ENCODE peak calls at places on chromosomes 7 and 10, in six cellular contexts. One of them, this sample, is unnamed.

GRCh38 chr10:4240641-4241197 is 455.7 kb upstream of the KLF6 start:
- DNase-seq in activated effector memory CD4-positive, alpha-beta T cell treated with Interleukin-2 at 50 U/mL for 16 hours: no peak
- DNase-seq in stimulated activated CD4-positive, alpha-beta T cell treated with anti-CD3 and anti-CD28 coated beads, Interleukin-4, amount 100 ng/mL, for 1 hour: no peak
- DNase-seq in A549: no peak
- DNase-seq in epithelial cell of esophagus: peak
- DNase-seq in transverse colon: no peak
- DNase-seq in this sample: no peak

GRCh38 chr10:75020168-75020567 is 91.3 kb upstream of the SAMD8 start:
- DNase-seq in A549: no peak
- DNase-seq in epithelial cell of esophagus: no peak
- DNase-seq in stimulated activated CD4-positive, alpha-beta T cell treated with anti-CD3 and anti-CD28 coated beads, Interleukin-4, amount 100 ng/mL, for 1 hour: no peak
- DNase-seq in activated effector memory CD4-positive, alpha-beta T cell treated with Interleukin-2 at 50 U/mL for 16 hours: no peak
- DNase-seq in transverse colon: no peak
- DNase-seq in this sample: no peak

GRCh38 chr7:21526007-21526406 is 16.8 kb upstream of the DNAH11 start:
- DNase-seq in transverse colon: no peak
- DNase-seq in activated effector memory CD4-positive, alpha-beta T cell treated with Interleukin-2 at 50 U/mL for 16 hours: no peak
- DNase-seq in A549: no peak
- DNase-seq in epithelial cell of esophagus: peak
- DNase-seq in stimulated activated CD4-positive, alpha-beta T cell treated with anti-CD3 and anti-CD28 coated beads, Interleukin-4, amount 100 ng/mL, for 1 hour: no peak
- DNase-seq in this sample: no peak

GRCh38 chr7:112103246-112103645 is 103.0 kb downstream of the DOCK4 start:
- DNase-seq in A549: no peak
- DNase-seq in transverse colon: peak
- DNase-seq in stimulated activated CD4-positive, alpha-beta T cell treated with anti-CD3 and anti-CD28 coated beads, Interleukin-4, amount 100 ng/mL, for 1 hour: no peak
- DNase-seq in epithelial cell of esophagus: peak
- DNase-seq in activated effector memory CD4-positive, alpha-beta T cell treated with Interleukin-2 at 50 U/mL for 16 hours: no peak
- DNase-seq in this sample: no peak

GRCh38 chr10:126549326-126549725 is 121.2 kb downstream of the C10orf90 start:
- DNase-seq in activated effector memory CD4-positive, alpha-beta T cell treated with Interleukin-2 at 50 U/mL for 16 hours: no peak
- DNase-seq in epithelial cell of esophagus: no peak
- DNase-seq in stimulated activated CD4-positive, alpha-beta T cell treated with anti-CD3 and anti-CD28 coated beads, Interleukin-4, amount 100 ng/mL, for 1 hour: no peak
- DNase-seq in transverse colon: no peak
- DNase-seq in A549: no peak
- DNase-seq in this sample: no peak

GRCh38 chr7:22154130-22154529 is 202.8 kb downstream of the RAPGEF5 start:
- DNase-seq in A549: no peak
- DNase-seq in stimulated activated CD4-positive, alpha-beta T cell treated with anti-CD3 and anti-CD28 coated beads, Interleukin-4, amount 100 ng/mL, for 1 hour: no peak
- DNase-seq in activated effector memory CD4-positive, alpha-beta T cell treated with Interleukin-2 at 50 U/mL for 16 hours: no peak
- DNase-seq in epithelial cell of esophagus: no peak
- DNase-seq in transverse colon: no peak
- DNase-seq in this sample: no peak

GRCh38 chr7:55775051-55775420 is 87.5 kb downstream of the SEPTIN14 start:
- DNase-seq in epithelial cell of esophagus: no peak
- DNase-seq in transverse colon: no peak
- DNase-seq in A549: no peak
- DNase-seq in activated effector memory CD4-positive, alpha-beta T cell treated with Interleukin-2 at 50 U/mL for 16 hours: no peak
- DNase-seq in stimulated activated CD4-positive, alpha-beta T cell treated with anti-CD3 and anti-CD28 coated beads, Interleukin-4, amount 100 ng/mL, for 1 hour: no peak
- DNase-seq in this sample: no peak

GRCh38 chr10:123848564-123849457 is 42.8 kb downstream of the CPXM2 start:
- DNase-seq in transverse colon: no peak
- DNase-seq in stimulated activated CD4-positive, alpha-beta T cell treated with anti-CD3 and anti-CD28 coated beads, Interleukin-4, amount 100 ng/mL, for 1 hour: no peak
- DNase-seq in epithelial cell of esophagus: no peak
- DNase-seq in activated effector memory CD4-positive, alpha-beta T cell treated with Interleukin-2 at 50 U/mL for 16 hours: no peak
- DNase-seq in A549: no peak
- DNase-seq in this sample: no peak

GRCh38 chr7:149664666-149665065 is 108.7 kb downstream of the ZNF467 start:
- DNase-seq in stimulated activated CD4-positive, alpha-beta T cell treated with anti-CD3 and anti-CD28 coated beads, Interleukin-4, amount 100 ng/mL, for 1 hour: no peak
- DNase-seq in activated effector memory CD4-positive, alpha-beta T cell treated with Interleukin-2 at 50 U/mL for 16 hours: no peak
- DNase-seq in epithelial cell of esophagus: peak
- DNase-seq in A549: no peak
- DNase-seq in transverse colon: no peak
- DNase-seq in this sample: no peak

GRCh38 chr10:128150045-128150493 is 23.8 kb upstream of the MKI67 start:
- DNase-seq in stimulated activated CD4-positive, alpha-beta T cell treated with anti-CD3 and anti-CD28 coated beads, Interleukin-4, amount 100 ng/mL, for 1 hour: peak
- DNase-seq in epithelial cell of esophagus: peak
- DNase-seq in activated effector memory CD4-positive, alpha-beta T cell treated with Interleukin-2 at 50 U/mL for 16 hours: peak
- DNase-seq in transverse colon: peak
- DNase-seq in A549: peak
- DNase-seq in this sample: peak

GRCh38 chr7:42831953-42832522 is 79.8 kb downstream of the C7orf25 start:
- DNase-seq in stimulated activated CD4-positive, alpha-beta T cell treated with anti-CD3 and anti-CD28 coated beads, Interleukin-4, amount 100 ng/mL, for 1 hour: no peak
- DNase-seq in A549: no peak
- DNase-seq in transverse colon: no peak
- DNase-seq in epithelial cell of esophagus: no peak
- DNase-seq in activated effector memory CD4-positive, alpha-beta T cell treated with Interleukin-2 at 50 U/mL for 16 hours: no peak
- DNase-seq in this sample: no peak

GRCh38 chr7:3482147-3482921 is 181.3 kb downstream of the SDK1 start:
- DNase-seq in transverse colon: peak
- DNase-seq in epithelial cell of esophagus: peak
- DNase-seq in activated effector memory CD4-positive, alpha-beta T cell treated with Interleukin-2 at 50 U/mL for 16 hours: no peak
- DNase-seq in stimulated activated CD4-positive, alpha-beta T cell treated with anti-CD3 and anti-CD28 coated beads, Interleukin-4, amount 100 ng/mL, for 1 hour: no peak
- DNase-seq in A549: peak
- DNase-seq in this sample: no peak

GRCh38 chr10:44422153-44422552 is 37.3 kb upstream of the CXCL12 start:
- DNase-seq in transverse colon: no peak
- DNase-seq in epithelial cell of esophagus: no peak
- DNase-seq in A549: no peak
- DNase-seq in stimulated activated CD4-positive, alpha-beta T cell treated with anti-CD3 and anti-CD28 coated beads, Interleukin-4, amount 100 ng/mL, for 1 hour: no peak
- DNase-seq in activated effector memory CD4-positive, alpha-beta T cell treated with Interleukin-2 at 50 U/mL for 16 hours: no peak
- DNase-seq in this sample: no peak

GRCh38 chr7:151696738-151697514 is 177.2 kb upstream of the RHEB start:
- DNase-seq in transverse colon: peak
- DNase-seq in activated effector memory CD4-positive, alpha-beta T cell treated with Interleukin-2 at 50 U/mL for 16 hours: no peak
- DNase-seq in stimulated activated CD4-positive, alpha-beta T cell treated with anti-CD3 and anti-CD28 coated beads, Interleukin-4, amount 100 ng/mL, for 1 hour: no peak
- DNase-seq in A549: peak
- DNase-seq in epithelial cell of esophagus: peak
- DNase-seq in this sample: peak

GRCh38 chr7:79709574-79710409 is 256.3 kb upstream of the MAGI2 start:
- DNase-seq in activated effector memory CD4-positive, alpha-beta T cell treated with Interleukin-2 at 50 U/mL for 16 hours: no peak
- DNase-seq in epithelial cell of esophagus: peak
- DNase-seq in A549: no peak
- DNase-seq in stimulated activated CD4-positive, alpha-beta T cell treated with anti-CD3 and anti-CD28 coated beads, Interleukin-4, amount 100 ng/mL, for 1 hour: no peak
- DNase-seq in transverse colon: peak
- DNase-seq in this sample: no peak

GRCh38 chr7:137343483-137343841 is at the start of gene PTN:
- DNase-seq in stimulated activated CD4-positive, alpha-beta T cell treated with anti-CD3 and anti-CD28 coated beads, Interleukin-4, amount 100 ng/mL, for 1 hour: no peak
- DNase-seq in activated effector memory CD4-positive, alpha-beta T cell treated with Interleukin-2 at 50 U/mL for 16 hours: no peak
- DNase-seq in A549: no peak
- DNase-seq in epithelial cell of esophagus: peak
- DNase-seq in transverse colon: peak
- DNase-seq in this sample: peak

GRCh38 chr10:13337827-13338196 is 10.3 kb downstream of the SEPHS1 start:
- DNase-seq in activated effector memory CD4-positive, alpha-beta T cell treated with Interleukin-2 at 50 U/mL for 16 hours: no peak
- DNase-seq in epithelial cell of esophagus: no peak
- DNase-seq in stimulated activated CD4-positive, alpha-beta T cell treated with anti-CD3 and anti-CD28 coated beads, Interleukin-4, amount 100 ng/mL, for 1 hour: no peak
- DNase-seq in A549: no peak
- DNase-seq in transverse colon: peak
- DNase-seq in this sample: no peak

GRCh38 chr7:45885264-45885882 is 2.9 kb upstream of the IGFBP1 start:
- DNase-seq in epithelial cell of esophagus: peak
- DNase-seq in A549: peak
- DNase-seq in transverse colon: no peak
- DNase-seq in stimulated activated CD4-positive, alpha-beta T cell treated with anti-CD3 and anti-CD28 coated beads, Interleukin-4, amount 100 ng/mL, for 1 hour: no peak
- DNase-seq in activated effector memory CD4-positive, alpha-beta T cell treated with Interleukin-2 at 50 U/mL for 16 hours: no peak
- DNase-seq in this sample: no peak

GRCh38 chr7:91565499-91566331 is 301.5 kb downstream of the FZD1 start:
- DNase-seq in stimulated activated CD4-positive, alpha-beta T cell treated with anti-CD3 and anti-CD28 coated beads, Interleukin-4, amount 100 ng/mL, for 1 hour: no peak
- DNase-seq in epithelial cell of esophagus: peak
- DNase-seq in A549: no peak
- DNase-seq in activated effector memory CD4-positive, alpha-beta T cell treated with Interleukin-2 at 50 U/mL for 16 hours: no peak
- DNase-seq in transverse colon: no peak
- DNase-seq in this sample: no peak

GRCh38 chr10:75542902-75543301 is 111.5 kb downstream of the LRMDA start:
- DNase-seq in activated effector memory CD4-positive, alpha-beta T cell treated with Interleukin-2 at 50 U/mL for 16 hours: no peak
- DNase-seq in stimulated activated CD4-positive, alpha-beta T cell treated with anti-CD3 and anti-CD28 coated beads, Interleukin-4, amount 100 ng/mL, for 1 hour: no peak
- DNase-seq in transverse colon: peak
- DNase-seq in A549: no peak
- DNase-seq in epithelial cell of esophagus: peak
- DNase-seq in this sample: no peak

GRCh38 chr7:75889826-75890225 is 11.0 kb downstream of the RHBDD2 start:
- DNase-seq in stimulated activated CD4-positive, alpha-beta T cell treated with anti-CD3 and anti-CD28 coated beads, Interleukin-4, amount 100 ng/mL, for 1 hour: no peak
- DNase-seq in activated effector memory CD4-positive, alpha-beta T cell treated with Interleukin-2 at 50 U/mL for 16 hours: no peak
- DNase-seq in epithelial cell of esophagus: no peak
- DNase-seq in transverse colon: no peak
- DNase-seq in A549: no peak
- DNase-seq in this sample: no peak

GRCh38 chr10:86963341-86963919 is 4.9 kb upstream of the ADIRF start:
- DNase-seq in transverse colon: peak
- DNase-seq in stimulated activated CD4-positive, alpha-beta T cell treated with anti-CD3 and anti-CD28 coated beads, Interleukin-4, amount 100 ng/mL, for 1 hour: no peak
- DNase-seq in activated effector memory CD4-positive, alpha-beta T cell treated with Interleukin-2 at 50 U/mL for 16 hours: no peak
- DNase-seq in epithelial cell of esophagus: no peak
- DNase-seq in A549: no peak
- DNase-seq in this sample: no peak

GRCh38 chr7:151390594-151391357 is 19.1 kb downstream of the WDR86 start:
- DNase-seq in epithelial cell of esophagus: no peak
- DNase-seq in activated effector memory CD4-positive, alpha-beta T cell treated with Interleukin-2 at 50 U/mL for 16 hours: no peak
- DNase-seq in transverse colon: no peak
- DNase-seq in A549: no peak
- DNase-seq in stimulated activated CD4-positive, alpha-beta T cell treated with anti-CD3 and anti-CD28 coated beads, Interleukin-4, amount 100 ng/mL, for 1 hour: no peak
- DNase-seq in this sample: no peak

GRCh38 chr7:155930061-155930460 is 117.8 kb upstream of the SHH start:
- DNase-seq in activated effector memory CD4-positive, alpha-beta T cell treated with Interleukin-2 at 50 U/mL for 16 hours: no peak
- DNase-seq in transverse colon: no peak
- DNase-seq in A549: no peak
- DNase-seq in stimulated activated CD4-positive, alpha-beta T cell treated with anti-CD3 and anti-CD28 coated beads, Interleukin-4, amount 100 ng/mL, for 1 hour: no peak
- DNase-seq in epithelial cell of esophagus: no peak
- DNase-seq in this sample: no peak

GRCh38 chr10:25082276-25083204 is 66.1 kb downstream of the THNSL1 start:
- DNase-seq in activated effector memory CD4-positive, alpha-beta T cell treated with Interleukin-2 at 50 U/mL for 16 hours: no peak
- DNase-seq in transverse colon: no peak
- DNase-seq in A549: no peak
- DNase-seq in epithelial cell of esophagus: no peak
- DNase-seq in stimulated activated CD4-positive, alpha-beta T cell treated with anti-CD3 and anti-CD28 coated beads, Interleukin-4, amount 100 ng/mL, for 1 hour: no peak
- DNase-seq in this sample: no peak

GRCh38 chr7:30791126-30791525 is 19.9 kb downstream of the MINDY4 start:
- DNase-seq in A549: no peak
- DNase-seq in epithelial cell of esophagus: no peak
- DNase-seq in transverse colon: no peak
- DNase-seq in activated effector memory CD4-positive, alpha-beta T cell treated with Interleukin-2 at 50 U/mL for 16 hours: no peak
- DNase-seq in stimulated activated CD4-positive, alpha-beta T cell treated with anti-CD3 and anti-CD28 coated beads, Interleukin-4, amount 100 ng/mL, for 1 hour: no peak
- DNase-seq in this sample: no peak

GRCh38 chr7:23691320-23691719 is 11.3 kb downstream of the FAM221A start:
- DNase-seq in A549: no peak
- DNase-seq in transverse colon: no peak
- DNase-seq in epithelial cell of esophagus: peak
- DNase-seq in stimulated activated CD4-positive, alpha-beta T cell treated with anti-CD3 and anti-CD28 coated beads, Interleukin-4, amount 100 ng/mL, for 1 hour: no peak
- DNase-seq in activated effector memory CD4-positive, alpha-beta T cell treated with Interleukin-2 at 50 U/mL for 16 hours: no peak
- DNase-seq in this sample: no peak

GRCh38 chr7:76063114-76063513 is 15.2 kb downstream of the MDH2 start:
- DNase-seq in stimulated activated CD4-positive, alpha-beta T cell treated with anti-CD3 and anti-CD28 coated beads, Interleukin-4, amount 100 ng/mL, for 1 hour: no peak
- DNase-seq in transverse colon: no peak
- DNase-seq in A549: no peak
- DNase-seq in activated effector memory CD4-positive, alpha-beta T cell treated with Interleukin-2 at 50 U/mL for 16 hours: no peak
- DNase-seq in epithelial cell of esophagus: no peak
- DNase-seq in this sample: no peak

GRCh38 chr7:88490161-88490560 is 183.5 kb upstream of the STEAP4 start:
- DNase-seq in epithelial cell of esophagus: no peak
- DNase-seq in A549: no peak
- DNase-seq in activated effector memory CD4-positive, alpha-beta T cell treated with Interleukin-2 at 50 U/mL for 16 hours: no peak
- DNase-seq in stimulated activated CD4-positive, alpha-beta T cell treated with anti-CD3 and anti-CD28 coated beads, Interleukin-4, amount 100 ng/mL, for 1 hour: no peak
- DNase-seq in transverse colon: no peak
- DNase-seq in this sample: no peak

GRCh38 chr10:77482072-77482471 is 155.5 kb downstream of the KCNMA1 start:
- DNase-seq in transverse colon: no peak
- DNase-seq in epithelial cell of esophagus: no peak
- DNase-seq in stimulated activated CD4-positive, alpha-beta T cell treated with anti-CD3 and anti-CD28 coated beads, Interleukin-4, amount 100 ng/mL, for 1 hour: no peak
- DNase-seq in A549: no peak
- DNase-seq in activated effector memory CD4-positive, alpha-beta T cell treated with Interleukin-2 at 50 U/mL for 16 hours: no peak
- DNase-seq in this sample: no peak

GRCh38 chr10:96512524-96512991 is 1.2 kb downstream of the TLL2 start:
- DNase-seq in stimulated activated CD4-positive, alpha-beta T cell treated with anti-CD3 and anti-CD28 coated beads, Interleukin-4, amount 100 ng/mL, for 1 hour: no peak
- DNase-seq in epithelial cell of esophagus: peak
- DNase-seq in A549: no peak
- DNase-seq in activated effector memory CD4-positive, alpha-beta T cell treated with Interleukin-2 at 50 U/mL for 16 hours: no peak
- DNase-seq in transverse colon: peak
- DNase-seq in this sample: no peak

GRCh38 chr7:90625562-90625961 is 29.4 kb downstream of the CDK14 start:
- DNase-seq in epithelial cell of esophagus: peak
- DNase-seq in A549: no peak
- DNase-seq in activated effector memory CD4-positive, alpha-beta T cell treated with Interleukin-2 at 50 U/mL for 16 hours: no peak
- DNase-seq in transverse colon: peak
- DNase-seq in stimulated activated CD4-positive, alpha-beta T cell treated with anti-CD3 and anti-CD28 coated beads, Interleukin-4, amount 100 ng/mL, for 1 hour: no peak
- DNase-seq in this sample: peak

GRCh38 chr10:96588601-96589419 is 2.0 kb upstream of the TM9SF3 start:
- DNase-seq in epithelial cell of esophagus: peak
- DNase-seq in activated effector memory CD4-positive, alpha-beta T cell treated with Interleukin-2 at 50 U/mL for 16 hours: no peak
- DNase-seq in transverse colon: no peak
- DNase-seq in A549: no peak
- DNase-seq in stimulated activated CD4-positive, alpha-beta T cell treated with anti-CD3 and anti-CD28 coated beads, Interleukin-4, amount 100 ng/mL, for 1 hour: no peak
- DNase-seq in this sample: no peak

GRCh38 chr7:30912986-30913671 is 1.5 kb downstream of the AQP1 start:
- DNase-seq in activated effector memory CD4-positive, alpha-beta T cell treated with Interleukin-2 at 50 U/mL for 16 hours: no peak
- DNase-seq in stimulated activated CD4-positive, alpha-beta T cell treated with anti-CD3 and anti-CD28 coated beads, Interleukin-4, amount 100 ng/mL, for 1 hour: no peak
- DNase-seq in transverse colon: no peak
- DNase-seq in A549: no peak
- DNase-seq in epithelial cell of esophagus: no peak
- DNase-seq in this sample: no peak

GRCh38 chr7:44277391-44277790 is 48.0 kb downstream of the CAMK2B start:
- DNase-seq in stimulated activated CD4-positive, alpha-beta T cell treated with anti-CD3 and anti-CD28 coated beads, Interleukin-4, amount 100 ng/mL, for 1 hour: no peak
- DNase-seq in transverse colon: no peak
- DNase-seq in A549: no peak
- DNase-seq in epithelial cell of esophagus: no peak
- DNase-seq in activated effector memory CD4-positive, alpha-beta T cell treated with Interleukin-2 at 50 U/mL for 16 hours: no peak
- DNase-seq in this sample: no peak